ENCODE peak calls at places on chromosomes 12 and 14, in five cellular contexts. I is uterus, N is left ventricle myocardium inferior, U is dorsolateral prefrontal cortex, E is AG09319. D is an unnamed sample.

GRCh38 chr12:111406474-111407370 is 999 bp downstream of the SH2B3 start:
- DNase-seq in I (no peak), U (no peak), N (peak), E (no peak), D (no peak)

GRCh38 chr12:123572391-123572790 is 12.0 kb upstream of the TMED2 start:
- DNase-seq in I (no peak), E (no peak), N (no peak), U (no peak), D (no peak)

GRCh38 chr14:79825046-79825521 is 386.2 kb downstream of the DIO2 start:
- DNase-seq in N (no peak), I (peak), U (no peak), E (no peak), D (no peak)

GRCh38 chr12:4320859-4321701 is at the start of gene TIGAR:
- DNase-seq in I (peak), N (peak), E (peak), U (peak), D (peak)

GRCh38 chr14:101008196-101008595 is 104.7 kb upstream of the RTL1 start:
- DNase-seq in I (no peak), U (no peak), N (no peak), E (no peak), D (no peak)

GRCh38 chr14:34539407-34540180 is at the start of gene EAPP:
- DNase-seq in E (peak), U (peak), I (peak), N (peak), D (peak)

GRCh38 chr14:94679941-94680340 is 67.8 kb downstream of the SERPINA3 start:
- DNase-seq in E (no peak), I (no peak), N (no peak), U (no peak), D (no peak)

GRCh38 chr12:124655317-124656213 is 88.2 kb upstream of the NCOR2 start:
- DNase-seq in N (peak), I (peak), U (peak), E (peak), D (peak)

GRCh38 chr12:59665692-59666091 is 69.9 kb downstream of the SLC16A7 start:
- DNase-seq in U (no peak), N (no peak), E (no peak), I (no peak), D (no peak)

GRCh38 chr14:68711551-68712437 is 81.1 kb downstream of the ZFP36L1 start:
- DNase-seq in E (no peak), U (no peak), N (no peak), I (peak), D (no peak)

GRCh38 chr12:46964496-46965098 is 114.8 kb upstream of the PCED1B start:
- DNase-seq in N (no peak), U (no peak), I (no peak), E (peak), D (no peak)

GRCh38 chr12:52186135-52186840 is 5.5 kb downstream of the KRT80 start:
- DNase-seq in U (no peak), E (peak), N (no peak), I (no peak), D (no peak)

GRCh38 chr12:131280426-131280825 is 326.7 kb downstream of the ADGRD1 start:
- DNase-seq in U (peak), E (no peak), I (no peak), N (no peak), D (no peak)

GRCh38 chr12:99154983-99155336 is 492.6 kb upstream of the GARIN6 start:
- DNase-seq in N (no peak), E (no peak), U (no peak), I (no peak), D (no peak)

GRCh38 chr14:28763914-28764848 is 2.4 kb upstream of the FOXG1 start:
- DNase-seq in E (no peak), U (no peak), N (no peak), I (no peak), D (no peak)

GRCh38 chr12:120903382-120903817 is 758 bp downstream of the SPPL3 start:
- DNase-seq in U (peak), E (no peak), I (peak), N (peak), D (peak)

GRCh38 chr12:120901818-120902217 is 2.3 kb downstream of the SPPL3 start:
- DNase-seq in N (no peak), E (no peak), I (no peak), U (no peak), D (no peak)

GRCh38 chr12:120902846-120903381 is 1.2 kb downstream of the SPPL3 start:
- DNase-seq in U (no peak), I (no peak), E (no peak), N (no peak), D (no peak)

GRCh38 chr12:120905856-120906384 is 1.8 kb upstream of the SPPL3 start:
- DNase-seq in U (no peak), N (no peak), E (no peak), I (no peak), D (no peak)

DNA sequence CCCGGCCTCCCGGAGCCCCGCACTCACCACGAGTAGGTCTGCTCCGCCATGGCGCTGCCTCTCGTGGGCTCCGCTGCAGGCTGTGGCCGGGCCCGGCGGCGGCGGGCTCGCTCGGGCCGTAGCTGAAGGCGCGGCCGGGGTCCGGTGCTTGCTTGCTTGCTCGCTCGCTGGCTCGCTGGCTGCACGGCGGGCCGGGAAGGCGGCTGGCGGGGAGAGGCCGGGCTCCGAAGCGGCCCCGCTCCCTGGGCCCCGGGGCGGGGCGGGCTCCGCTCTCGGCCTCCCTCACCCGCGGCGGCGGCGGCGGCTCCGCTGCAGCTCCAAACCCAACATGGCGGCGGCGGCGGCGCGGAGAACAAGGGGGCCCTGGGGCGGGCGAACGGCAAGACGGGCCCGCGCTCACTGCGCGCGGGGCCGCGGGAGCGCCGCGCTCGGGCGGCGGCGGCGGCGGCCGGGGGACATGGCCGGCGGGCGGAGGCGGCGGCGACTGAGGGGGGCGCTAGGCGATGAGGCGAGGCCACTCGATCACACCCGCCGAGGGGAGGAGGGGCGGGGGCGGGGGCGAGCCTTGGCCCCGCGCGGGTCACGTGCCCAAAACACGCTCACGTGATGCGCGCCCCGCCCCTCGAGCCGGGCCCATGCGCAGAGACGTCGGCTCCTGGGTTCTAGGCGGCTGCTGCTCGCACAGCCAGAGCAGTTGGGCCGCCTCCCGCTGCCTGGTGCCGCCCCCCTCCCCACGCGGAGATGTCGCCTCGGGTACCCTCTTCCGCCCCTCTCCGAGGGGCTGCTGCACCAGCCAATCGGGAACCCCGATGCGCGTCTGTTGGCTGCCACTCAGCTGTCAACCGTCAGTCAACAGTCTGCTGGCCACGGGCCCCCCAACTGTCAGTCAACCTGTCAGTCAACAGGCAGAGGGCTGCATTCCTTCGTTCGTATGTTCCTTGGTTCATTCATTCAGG is at the start of gene SPPL3:
- DNase-seq in U (peak), E (peak), I (peak), N (peak), D (peak)
- TF ChIP-seq CTCF in U (peak), E (no peak), I (no peak), N (no peak), D (no peak)

GRCh38 chr12:107319536-107320030 is 226.2 kb upstream of the CRY1 start:
- DNase-seq in I (no peak), E (no peak), U (no peak), N (no peak), D (no peak)

GRCh38 chr12:107320031-107320928 is 226.9 kb upstream of the CRY1 start:
- DNase-seq in I (no peak), N (peak), U (no peak), E (no peak), D (no peak)

GRCh38 chr12:107318804-107319535 is 225.6 kb upstream of the CRY1 start:
- DNase-seq in U (no peak), E (no peak), I (no peak), N (no peak), D (peak)

GRCh38 chr12:107318554-107318803 is 225.1 kb upstream of the CRY1 start:
- DNase-seq in N (no peak), I (no peak), E (no peak), U (no peak), D (no peak)

DNA sequence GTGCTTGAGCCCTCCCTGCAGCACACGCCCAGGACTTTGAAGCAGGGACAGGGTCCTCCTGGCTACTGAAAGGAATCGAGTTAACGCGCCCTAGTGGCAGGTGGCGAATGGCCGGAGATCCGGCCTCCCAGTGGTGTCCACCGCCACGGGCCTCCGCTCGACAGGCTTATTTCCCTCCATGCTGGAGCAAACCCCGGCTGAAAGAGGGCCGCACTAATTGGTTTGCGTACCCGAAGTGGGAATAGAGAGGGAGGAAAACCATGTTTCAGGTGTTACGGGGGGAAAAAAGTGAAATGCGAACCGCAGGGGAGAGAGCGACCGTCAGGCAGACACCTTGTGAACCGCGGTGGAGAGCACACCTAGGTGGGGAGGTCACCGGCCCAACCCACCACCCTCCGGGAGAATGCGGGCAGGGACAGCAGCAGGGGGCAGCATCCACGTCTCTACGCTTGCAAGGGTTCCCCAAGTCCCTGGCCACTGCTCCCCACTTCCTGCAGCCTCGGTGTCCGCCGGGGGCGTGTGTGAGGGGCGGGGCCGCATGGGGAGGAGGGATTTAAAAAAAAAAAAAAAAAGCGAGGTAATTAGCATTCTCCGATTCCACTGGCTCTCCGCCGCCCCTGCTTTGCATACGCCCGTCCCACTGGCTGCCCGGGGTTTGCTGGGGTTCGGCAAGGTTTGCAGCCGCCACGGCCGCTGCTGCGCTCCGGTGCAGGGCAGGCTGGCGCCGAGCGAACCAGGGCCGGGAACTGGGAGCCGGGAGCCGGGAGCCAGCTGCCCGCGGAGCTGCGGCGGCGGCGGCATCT is 224.6 kb upstream of the CRY1 start:
- DNase-seq in N (peak), E (peak), I (no peak), U (no peak), D (peak)
- TF ChIP-seq CTCF in N (no peak), E (no peak), I (no peak), U (no peak), D (peak)

DNA sequence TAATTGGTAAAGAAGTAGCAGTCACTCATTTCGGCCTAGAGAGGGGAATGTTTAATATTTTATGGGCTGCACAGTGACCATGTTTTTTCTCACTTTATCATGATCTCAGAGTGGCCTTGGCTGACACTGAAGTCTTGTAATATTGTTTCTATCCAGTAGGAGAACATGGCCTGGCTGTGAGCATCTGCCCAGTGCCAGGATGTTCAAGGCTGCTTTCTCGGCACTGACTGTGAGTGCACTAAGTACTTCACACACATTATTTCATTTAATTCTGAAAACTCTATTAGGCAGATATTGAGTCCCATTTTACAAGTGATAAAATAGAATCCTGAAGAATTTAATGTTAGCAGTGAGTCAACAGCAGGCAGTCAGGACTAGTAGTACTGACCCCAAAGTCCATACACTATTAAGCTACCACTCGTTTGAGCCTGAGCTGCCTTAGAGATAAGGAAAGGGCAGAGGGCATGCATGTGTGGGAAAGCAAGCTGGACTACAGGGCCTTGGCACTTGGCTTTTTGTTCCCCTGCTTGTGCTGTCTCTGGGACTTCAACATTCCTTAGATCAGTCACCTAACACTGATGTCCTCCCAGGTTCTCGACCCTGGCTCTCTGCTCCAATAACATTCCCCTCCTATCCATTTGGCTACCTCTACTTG is 42.2 kb upstream of the APPL2 start:
- DNase-seq in N (no peak), E (no peak), I (no peak), U (no peak), D (no peak)
- TF ChIP-seq CTCF in N (no peak), E (no peak), I (no peak), U (no peak), D (peak)

GRCh38 chr12:18906354-18906753 is 168.4 kb downstream of the CAPZA3 start:
- DNase-seq in N (no peak), U (no peak), E (no peak), I (no peak), D (no peak)

GRCh38 chr12:18907154-18907553 is 169.2 kb downstream of the CAPZA3 start:
- DNase-seq in I (no peak), U (no peak), N (no peak), E (no peak), D (no peak)

GRCh38 chr12:18905134-18905533 is 167.2 kb downstream of the CAPZA3 start:
- DNase-seq in E (no peak), I (no peak), U (no peak), N (no peak), D (no peak)

GRCh38 chr12:18907793-18908580 is 170.1 kb downstream of the CAPZA3 start:
- DNase-seq in N (peak), E (no peak), I (no peak), U (no peak), D (no peak)
- TF ChIP-seq CTCF in N (no peak), E (no peak), I (no peak), U (no peak), D (no peak)

GRCh38 chr12:54037360-54038259 is 4.8 kb downstream of the HOXC5 start:
- DNase-seq in N (no peak), I (no peak), U (no peak), E (no peak), D (no peak)

GRCh38 chr12:54034784-54035310 is 2.0 kb downstream of the HOXC5 start:
- DNase-seq in I (no peak), E (no peak), U (no peak), N (no peak), D (no peak)

GRCh38 chr12:54038260-54038759 is 5.5 kb downstream of the HOXC5 start:
- DNase-seq in N (no peak), E (no peak), I (no peak), U (no peak), D (no peak)

GRCh38 chr12:54035561-54036377 is 2.9 kb downstream of the HOXC5 start:
- DNase-seq in N (no peak), I (no peak), U (no peak), E (no peak), D (no peak)

GRCh38 chr12:54036620-54037359 is 3.9 kb downstream of the HOXC5 start:
- DNase-seq in E (no peak), U (no peak), N (no peak), I (no peak), D (no peak)
- TF ChIP-seq CTCF in E (no peak), U (no peak), N (no peak), I (no peak), D (no peak)

DNA sequence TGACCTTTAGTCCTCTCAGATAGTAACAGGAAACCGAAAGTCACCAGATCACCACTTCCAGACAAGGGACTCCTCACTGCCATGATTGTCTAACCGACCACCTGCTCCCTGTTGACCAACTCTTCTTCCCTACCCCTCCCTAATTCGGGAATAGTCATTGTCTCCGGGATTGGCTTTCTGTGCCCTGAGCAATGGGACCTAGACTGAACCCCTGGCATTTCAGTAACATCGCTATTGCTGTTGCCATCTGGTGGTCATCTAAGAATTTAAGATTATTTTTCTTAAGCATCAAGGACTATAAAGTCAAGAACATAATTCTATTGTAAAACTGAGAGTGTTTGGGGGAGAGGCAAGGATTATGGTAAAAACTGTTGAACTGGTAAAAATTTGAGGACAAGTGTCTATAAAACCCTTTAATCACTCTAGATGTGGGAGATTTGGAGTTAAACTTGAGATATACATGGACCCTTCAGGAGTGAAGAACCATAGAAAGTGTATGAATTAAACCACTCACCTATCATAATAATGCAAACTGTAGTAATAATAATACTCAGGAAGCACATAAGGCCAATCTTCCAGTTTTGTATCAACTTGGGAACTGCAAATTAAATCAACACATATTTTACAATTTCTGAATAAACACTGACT is 6.3 kb downstream of the CLEC2A start:
- DNase-seq in U (no peak), I (no peak), N (no peak), E (no peak), D (no peak)
- TF ChIP-seq CTCF in U (peak), I (peak), N (peak), E (peak), D (peak)

DNA sequence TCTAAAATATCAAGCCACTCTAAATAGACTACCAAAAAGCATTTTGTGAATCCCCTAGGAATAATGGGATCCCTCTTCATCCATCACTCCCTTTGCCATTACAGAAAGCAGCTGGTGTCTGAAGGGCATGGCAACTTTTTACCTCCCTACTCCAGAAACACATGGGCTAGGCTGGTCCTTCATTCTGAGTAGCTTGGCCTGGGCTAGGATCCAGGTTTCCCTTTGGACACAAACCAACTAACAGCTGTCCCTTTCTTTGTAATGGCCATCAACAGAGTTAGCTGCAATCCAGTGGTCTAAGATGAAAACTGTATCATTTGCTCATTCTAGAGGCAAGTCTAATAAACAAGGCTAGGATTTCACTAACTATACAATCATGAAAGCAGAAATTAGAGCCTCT is 7.4 kb downstream of the GRIN2B start:
- DNase-seq in I (no peak), E (no peak), U (no peak), N (no peak), D (no peak)
- TF ChIP-seq CTCF in I (no peak), E (no peak), U (no peak), N (no peak), D (no peak)

DNA sequence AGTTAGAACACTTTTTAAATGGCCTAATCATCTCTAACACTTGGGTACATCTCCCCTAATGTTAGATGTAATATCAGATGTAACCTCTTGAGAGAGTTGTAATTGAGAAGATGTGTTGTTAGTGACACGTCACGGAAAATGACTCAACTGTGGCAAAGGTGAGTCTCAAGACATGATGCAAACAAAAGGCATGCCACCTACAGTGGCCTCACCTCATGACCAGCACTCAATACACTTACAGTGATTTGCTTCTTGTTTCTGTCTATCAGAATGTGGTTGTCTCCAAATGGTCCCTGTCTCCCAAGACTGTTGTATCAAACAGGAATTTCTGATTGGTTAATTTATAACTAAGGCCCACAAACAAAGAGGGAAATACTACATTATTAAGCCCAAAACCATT is 91.2 kb downstream of the SLC25A21 start:
- DNase-seq in N (no peak), U (no peak), I (no peak), E (no peak), D (no peak)
- TF ChIP-seq CTCF in N (no peak), U (no peak), I (no peak), E (no peak), D (no peak)

D was measured in neural crest cell.